ENCODE peak calls at places on chromosomes 1 and 21, in ten cellular contexts. D is mucosa of descending colon; R is stimulated activated CD4-positive, alpha-beta T cell treated with anti-CD3 and anti-CD28 coated beads, TNF-alpha, amount 100 ng/mL, for 48 hours; N is GOT3; K is GM04503; P is psoas muscle; F is HCT116; Q is OCI-M1; W is activated CD4-positive, alpha-beta T cell treated with anti-CD3 and anti-CD28 coated beads for 1 hour; J is neural progenitor cell. O is an unnamed sample.
A peak's percentile ranks its signal among the peaks of the same experiment; 100 is the strongest.

GRCh38 chr1:33823401-33823800 is 40.5 kb upstream of the HMGB4 start:
- DNase-seq in D (no peak), F (no peak), K (no peak), P (no peak), R (no peak), N (no peak), Q (no peak), W (no peak), J (no peak), O (no peak)

GRCh38 chr1:200042437-200043329 is 15.2 kb downstream of the NR5A2 start:
- DNase-seq in K (no peak), P (no peak), F (no peak), D (peak; percentile 83), N (no peak), Q (no peak), R (no peak), J (peak; percentile 61), W (no peak), O (peak; percentile 45)

GRCh38 chr1:234401658-234402057 is 28.4 kb downstream of the COA6 start:
- DNase-seq in R (no peak), P (no peak), K (no peak), F (no peak), N (no peak), Q (peak; percentile 60), W (no peak), D (no peak), J (no peak), O (no peak)

GRCh38 chr1:234960722-234961467 is 167.7 kb downstream of the TOMM20 start:
- DNase-seq in W (no peak), N (no peak), Q (peak; percentile 62), K (no peak), F (no peak), J (no peak), P (no peak), D (peak; percentile 81), R (no peak), O (peak; percentile 69)

GRCh38 chr1:42135426-42135825 is 17.8 kb upstream of the GUCA2B start:
- DNase-seq in R (no peak), K (no peak), Q (no peak), F (no peak), D (no peak), P (no peak), J (no peak), W (no peak), N (no peak), O (no peak)

GRCh38 chr1:33292726-33293340 is 28.1 kb downstream of the A3GALT2 start:
- DNase-seq in R (no peak), J (no peak), W (no peak), Q (no peak), P (no peak), D (no peak), K (no peak), F (no peak), N (no peak), O (no peak)

GRCh38 chr21:34736116-34736870 is 67.5 kb downstream of the CLIC6 start:
- DNase-seq in Q (no peak), R (no peak), K (peak; percentile 18), F (no peak), D (no peak), J (no peak), W (no peak), N (no peak), P (peak; percentile 30), O (no peak)

GRCh38 chr1:155253797-155254196 is 1.5 kb downstream of the ENTREP3 start:
- DNase-seq in W (no peak), D (no peak), N (no peak), P (no peak), Q (no peak), J (no peak), F (no peak), R (no peak), K (no peak), O (no peak)

GRCh38 chr1:96927125-96927524 is 205.5 kb downstream of the PTBP2 start:
- DNase-seq in D (no peak), N (no peak), J (peak; percentile 14), K (no peak), W (no peak), F (no peak), Q (no peak), P (no peak), R (no peak), O (no peak)

GRCh38 chr1:6260961-6261614 is at the start of gene GPR153:
- DNase-seq in P (peak; percentile 65), J (peak; percentile 89), W (peak; percentile 29), K (no peak), N (no peak), F (no peak), R (no peak), Q (peak; percentile 55), D (peak; percentile 50), O (no peak)

GRCh38 chr1:153647375-153647714 is 11.2 kb upstream of the SNAPIN start:
- DNase-seq in J (no peak), K (no peak), Q (no peak), R (no peak), D (no peak), P (no peak), W (no peak), F (no peak), N (no peak), O (no peak)

GRCh38 chr1:7553042-7553690 is 217.9 kb upstream of the VAMP3 start:
- DNase-seq in R (no peak), N (no peak), J (no peak), W (no peak), P (no peak), Q (no peak), F (no peak), D (no peak), K (no peak), O (peak; percentile 28)

GRCh38 chr1:65717815-65718454 is 74.8 kb upstream of the PDE4B start:
- DNase-seq in N (no peak), K (peak; percentile 31), J (no peak), P (no peak), D (peak; percentile 57), Q (peak; percentile 30), R (no peak), F (peak; percentile 24), W (no peak), O (peak; percentile 22)

GRCh38 chr1:60936052-60936619 is 146.2 kb upstream of the NFIA start:
- DNase-seq in N (no peak), Q (peak; percentile 35), D (no peak), F (no peak), K (no peak), R (no peak), P (no peak), W (no peak), J (no peak), O (no peak)

GRCh38 chr1:6459850-6460265 is 6.1 kb downstream of the TNFRSF25 start:
- DNase-seq in W (peak; percentile 48), K (no peak), D (no peak), P (no peak), R (no peak), F (no peak), N (no peak), Q (peak; percentile 32), J (peak; percentile 53), O (no peak)

GRCh38 chr1:66331641-66332523 is 202.1 kb upstream of the SGIP1 start:
- DNase-seq in N (peak; percentile 32), Q (peak; percentile 29), K (peak; percentile 78), J (peak; percentile 61), P (peak; percentile 78), R (no peak), W (no peak), F (no peak), D (peak; percentile 62), O (peak; percentile 87)